ENCODE peak calls at places on chromosomes 6 and 20, in nine cellular contexts. N is T-cell; I is activated CD4-positive, alpha-beta T cell treated with anti-CD3 and anti-CD28 coated beads, Interleukin-2, amount 50 U/mL, for 1 hour; R is A172; Z is CD8-positive, alpha-beta memory T cell; O is Karpas-422; Y is stimulated activated CD8-positive, alpha-beta memory T cell treated with anti-CD3 and anti-CD28 coated beads, Interleukin-2, amount 100 ng/mL, for 48 hours; T is activated gamma-delta T cell treated with Interleukin-2 at 50 U/mL for 16 hours; D is Calu3. U is an unnamed sample.

GRCh38 chr6:117387454-117387974 is 38.2 kb downstream of the ROS1 start:
- DNase-seq in N (no peak), I (no peak), R (no peak), Z (no peak), O (no peak), Y (no peak), T (no peak), D (no peak), U (no peak)

GRCh38 chr6:90072961-90073464 is 178.7 kb downstream of the GJA10 start:
- DNase-seq in N (no peak), I (no peak), R (no peak), Z (no peak), O (no peak), Y (no peak), T (no peak), D (no peak), U (no peak)

GRCh38 chr20:12113468-12114371 is 196.0 kb downstream of the BTBD3 start:
- DNase-seq in N (no peak), I (no peak), R (peak), Z (no peak), O (no peak), Y (no peak), T (no peak), D (peak), U (peak)

GRCh38 chr20:38109025-38109541 is 56.0 kb downstream of the TGM2 start:
- DNase-seq in N (no peak), I (no peak), R (no peak), Z (no peak), O (no peak), Y (no peak), T (no peak), D (no peak), U (no peak)

GRCh38 chr6:121597654-121598053 is 162.2 kb downstream of the GJA1 start:
- DNase-seq in N (no peak), I (no peak), R (peak), Z (no peak), O (no peak), Y (no peak), T (no peak), D (no peak), U (no peak)

GRCh38 chr20:44800398-44801046 is 9.8 kb downstream of the RIMS4 start:
- DNase-seq in N (no peak), I (no peak), R (no peak), Z (no peak), O (peak), Y (no peak), T (no peak), D (no peak), U (peak)

GRCh38 chr20:51529758-51530157 is 12.8 kb downstream of the NFATC2 start:
- DNase-seq in N (peak), I (peak), R (no peak), Z (peak), O (peak), Y (peak), T (peak), D (no peak), U (no peak)

GRCh38 chr20:58054744-58055373 is 173.6 kb downstream of the ANKRD60 start:
- DNase-seq in N (no peak), I (no peak), R (no peak), Z (no peak), O (no peak), Y (no peak), T (no peak), D (no peak), U (no peak)

GRCh38 chr6:33445020-33445676 is 9.2 kb upstream of the ZBTB9 start:
- DNase-seq in N (no peak), I (no peak), R (no peak), Z (no peak), O (no peak), Y (no peak), T (no peak), D (no peak), U (no peak)

U was measured in HT-29.